ENCODE peak calls at places on chromosome 18, in six cellular contexts. X is fibroblast of pulmonary artery; C is fibroblast of lung; S is CD4-positive, alpha-beta memory T cell; B is mammary epithelial cell; O is right atrium auricular region. P is an unnamed sample.

GRCh38 chr18:49030138-49030537 is 79.4 kb upstream of the SMAD7 start:
- DNase-seq in X (no peak), C (no peak), S (no peak), B (no peak), O (peak), P (no peak)

GRCh38 chr18:55110436-55110835 is 151.2 kb upstream of the CCDC68 start:
- DNase-seq in X (peak), C (peak), S (no peak), B (no peak), O (no peak), P (no peak)

GRCh38 chr18:27887287-27887686 is 289.6 kb downstream of the CDH2 start:
- DNase-seq in X (peak), C (peak), S (no peak), B (peak), O (no peak), P (no peak)

GRCh38 chr18:80202264-80202998 is 44.9 kb downstream of the PARD6G start:
- DNase-seq in X (no peak), C (peak), S (no peak), B (no peak), O (peak), P (peak)

GRCh38 chr18:58784601-58785137 is 80.0 kb upstream of the ZNF532 start:
- DNase-seq in X (peak), C (peak), S (no peak), B (no peak), O (no peak), P (no peak)

GRCh38 chr18:9943311-9943710 is 29.5 kb downstream of the VAPA start:
- DNase-seq in X (no peak), C (no peak), S (no peak), B (no peak), O (no peak), P (no peak)

GRCh38 chr18:28177828-28178635 is 1.1 kb upstream of the CDH2 start:
- DNase-seq in X (peak), C (peak), S (no peak), B (peak), O (no peak), P (no peak)

GRCh38 chr18:44781890-44782289 is 101.2 kb downstream of the SETBP1 start:
- DNase-seq in X (peak), C (peak), S (no peak), B (peak), O (no peak), P (no peak)

GRCh38 chr18:31598021-31598805 is 6.5 kb downstream of the TTR start:
- DNase-seq in X (no peak), C (peak), S (no peak), B (no peak), O (no peak), P (no peak)

GRCh38 chr18:62992877-62993365 is 277.6 kb downstream of the PHLPP1 start:
- DNase-seq in X (no peak), C (no peak), S (no peak), B (no peak), O (no peak), P (no peak)

GRCh38 chr18:60978338-60978737 is 354.9 kb upstream of the CDH20 start:
- DNase-seq in X (peak), C (peak), S (no peak), B (peak), O (no peak), P (no peak)

GRCh38 chr18:63887424-63887823 is at the start of gene SERPINB2:
- DNase-seq in X (peak), C (no peak), S (no peak), B (peak), O (no peak), P (no peak)

GRCh38 chr18:77069482-77069881 is 63.1 kb downstream of the MBP start:
- DNase-seq in X (no peak), C (no peak), S (no peak), B (no peak), O (no peak), P (no peak)

GRCh38 chr18:77067315-77068061 is 65.1 kb downstream of the MBP start:
- DNase-seq in X (peak), C (peak), S (peak), B (peak), O (peak), P (no peak)

GRCh38 chr18:77069931-77070330 is 62.7 kb downstream of the MBP start:
- DNase-seq in X (no peak), C (no peak), S (peak), B (no peak), O (no peak), P (no peak)

GRCh38 chr18:77068321-77068841 is 64.2 kb downstream of the MBP start:
- DNase-seq in X (peak), C (peak), S (peak), B (peak), O (no peak), P (no peak)

DNA sequence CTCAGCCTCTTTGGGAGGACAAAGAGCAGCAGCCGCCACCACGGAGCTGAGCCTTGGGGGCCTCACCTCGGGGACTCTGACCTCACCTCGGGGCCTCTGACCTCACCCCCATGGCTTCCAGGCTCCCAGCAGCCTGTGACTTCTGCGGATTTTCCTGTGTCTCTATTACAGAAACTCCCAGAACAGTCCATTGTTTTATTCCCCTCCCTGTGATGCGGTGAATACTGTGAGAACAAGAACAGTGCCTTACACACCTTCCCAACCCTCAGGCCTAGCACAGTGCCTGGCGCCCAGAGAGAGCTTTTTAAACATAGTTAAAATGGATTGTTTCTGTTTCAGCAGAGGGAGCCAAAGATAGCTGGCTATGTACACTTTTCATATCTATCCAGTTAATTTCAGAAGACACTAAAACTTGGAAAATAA is 63.7 kb downstream of the MBP start:
- DNase-seq in X (no peak), C (no peak), S (no peak), B (peak), O (no peak), P (no peak)
- H3K4me3 ChIP-seq in X (no peak), C (no peak), S (no peak), B (no peak), O (no peak), P (peak)

GRCh38 chr18:39260565-39260964 is 1695.0 kb upstream of the CELF4 start:
- DNase-seq in X (no peak), C (no peak), S (no peak), B (peak), O (no peak), P (no peak)
- H3K4me3 ChIP-seq in X (no peak), C (no peak), S (no peak), B (no peak), O (no peak), P (no peak)

GRCh38 chr18:26545335-26545734 is 3.0 kb downstream of the KCTD1 start:
- DNase-seq in X (no peak), C (no peak), S (no peak), B (no peak), O (no peak), P (no peak)
- H3K4me3 ChIP-seq in X (no peak), C (no peak), S (no peak), B (peak), O (peak), P (no peak)

GRCh38 chr18:39186008-39186407 is 1620.4 kb upstream of the CELF4 start:
- DNase-seq in X (no peak), C (no peak), S (no peak), B (no peak), O (no peak), P (no peak)

GRCh38 chr18:39188278-39188677 is 1622.7 kb upstream of the CELF4 start:
- DNase-seq in X (no peak), C (no peak), S (no peak), B (no peak), O (no peak), P (no peak)

GRCh38 chr18:39191931-39192330 is 1626.3 kb upstream of the CELF4 start:
- DNase-seq in X (no peak), C (no peak), S (no peak), B (no peak), O (no peak), P (no peak)

GRCh38 chr18:39191058-39191457 is 1625.5 kb upstream of the CELF4 start:
- DNase-seq in X (no peak), C (no peak), S (no peak), B (no peak), O (no peak), P (no peak)

GRCh38 chr18:39190508-39190907 is 1624.9 kb upstream of the CELF4 start:
- DNase-seq in X (no peak), C (no peak), S (no peak), B (no peak), O (no peak), P (no peak)
- H3K4me3 ChIP-seq in X (no peak), C (no peak), S (no peak), B (no peak), O (no peak), P (no peak)

DNA sequence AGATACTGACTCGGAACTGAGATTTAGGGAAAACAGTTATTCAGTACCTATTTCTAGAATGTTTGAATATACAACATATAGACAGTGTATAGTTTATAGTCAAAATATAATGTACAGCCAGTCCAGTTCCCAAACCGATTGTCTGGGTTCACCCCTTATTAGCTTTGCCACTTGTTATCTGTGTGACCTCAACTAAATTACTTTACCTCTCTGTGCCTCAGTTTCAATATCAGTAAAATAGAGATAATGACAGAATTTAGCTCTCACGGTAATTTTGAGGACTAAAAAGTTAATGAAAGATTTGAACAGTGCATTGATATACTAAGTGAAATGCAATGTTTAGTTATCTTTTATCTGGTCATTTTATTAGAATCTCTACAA is 750 bp upstream of the RIOK3 start:
- DNase-seq in X (no peak), C (no peak), S (no peak), B (no peak), O (no peak), P (no peak)
- H3K4me3 ChIP-seq in X (peak), C (peak), S (peak), B (peak), O (peak), P (peak)

GRCh38 chr18:23824235-23824634 is 135.0 kb downstream of the LAMA3 start:
- DNase-seq in X (peak), C (no peak), S (no peak), B (no peak), O (no peak), P (no peak)

GRCh38 chr18:23824704-23825103 is 135.5 kb downstream of the LAMA3 start:
- DNase-seq in X (peak), C (peak), S (no peak), B (peak), O (no peak), P (no peak)

GRCh38 chr18:23826850-23827620 is 137.8 kb downstream of the LAMA3 start:
- DNase-seq in X (peak), C (no peak), S (no peak), B (peak), O (no peak), P (no peak)

GRCh38 chr18:23825978-23826405 is 136.7 kb downstream of the LAMA3 start:
- DNase-seq in X (peak), C (peak), S (no peak), B (peak), O (peak), P (no peak)

GRCh38 chr18:23825496-23825895 is 136.2 kb downstream of the LAMA3 start:
- DNase-seq in X (peak), C (no peak), S (no peak), B (no peak), O (no peak), P (no peak)
- H3K4me3 ChIP-seq in X (no peak), C (no peak), S (no peak), B (no peak), O (no peak), P (no peak)

GRCh38 chr18:7084080-7084765 is 33.4 kb downstream of the LAMA1 start:
- DNase-seq in X (peak), C (peak), S (no peak), B (peak), O (no peak), P (no peak)
- H3K4me3 ChIP-seq in X (no peak), C (no peak), S (no peak), B (peak), O (no peak), P (no peak)

DNA sequence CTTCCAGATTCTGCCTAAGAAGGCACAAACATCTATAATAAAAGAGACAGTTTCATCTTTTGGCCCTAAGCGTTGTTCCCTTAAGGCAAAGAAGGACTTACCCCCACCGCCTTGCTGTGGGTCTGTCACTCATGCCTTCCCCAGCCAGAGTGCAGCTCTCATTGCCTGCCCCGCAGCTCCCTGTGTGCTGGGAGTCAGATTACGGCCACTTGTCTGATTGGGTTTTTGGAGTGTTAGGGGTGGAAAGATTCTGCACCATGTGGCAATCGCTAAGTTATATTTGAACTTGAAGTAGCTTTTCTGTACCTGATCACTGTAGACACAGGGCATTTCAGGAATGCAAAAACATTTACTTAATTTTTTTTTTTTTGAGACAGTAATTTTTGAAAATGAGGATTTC is at the start of gene AQP4:
- DNase-seq in X (no peak), C (peak), S (no peak), B (no peak), O (no peak), P (no peak)
- H3K4me3 ChIP-seq in X (no peak), C (no peak), S (no peak), B (no peak), O (no peak), P (no peak)

GRCh38 chr18:11983592-11983991 is 2.3 kb downstream of the IMPA2 start:
- DNase-seq in X (no peak), C (no peak), S (no peak), B (no peak), O (no peak), P (no peak)

GRCh38 chr18:11981633-11982366 is 493 bp downstream of the IMPA2 start:
- DNase-seq in X (no peak), C (peak), S (peak), B (peak), O (peak), P (no peak)

GRCh38 chr18:11984091-11984490 is 2.8 kb downstream of the IMPA2 start:
- DNase-seq in X (no peak), C (no peak), S (no peak), B (no peak), O (no peak), P (no peak)

GRCh38 chr18:11981383-11981632 is at the start of gene IMPA2:
- DNase-seq in X (no peak), C (no peak), S (no peak), B (no peak), O (no peak), P (no peak)

DNA sequence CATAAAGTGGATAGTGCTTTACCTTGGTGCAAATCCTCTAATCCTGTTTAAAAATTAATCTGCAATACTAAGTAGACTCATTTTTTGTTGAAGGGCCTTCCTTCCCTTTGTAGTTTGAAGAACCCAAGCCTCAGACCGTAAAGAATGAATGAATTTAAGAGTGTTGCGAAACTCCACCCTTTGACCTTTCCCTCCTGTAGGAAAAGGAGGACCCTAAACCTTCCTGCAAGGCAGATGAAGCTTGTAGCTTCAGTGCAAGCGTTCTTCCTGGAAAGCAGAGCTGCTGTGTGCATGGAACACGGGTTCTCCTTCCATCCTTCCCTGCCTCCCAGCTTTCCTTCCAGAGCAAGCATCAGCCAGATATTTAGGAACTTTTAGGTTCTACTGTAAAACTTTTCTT is 1.7 kb downstream of the IMPA2 start:
- DNase-seq in X (no peak), C (no peak), S (no peak), B (no peak), O (no peak), P (no peak)
- H3K4me3 ChIP-seq in X (no peak), C (no peak), S (no peak), B (no peak), O (no peak), P (no peak)

P was measured in GM12864.